ENCODE peak calls at places on chromosomes 4 and X, in six cellular contexts. B is CD8-positive, alpha-beta memory T cell; D is esophagus squamous epithelium; N is Panc1; H is breast epithelium; J is spleen. I is an unnamed sample.

GRCh38 chrX:49308604-49309269 is 5.3 kb downstream of the GAGE10 start:
- DNase-seq in H (no peak), J (peak; percentile 78), B (peak; percentile 26), D (no peak), N (no peak), I (no peak)

GRCh38 chr4:6200922-6201362 is 593 bp upstream of the JAKMIP1 start:
- DNase-seq in J (no peak), B (peak; percentile 28), N (no peak), H (no peak), D (no peak), I (no peak)

GRCh38 chrX:82029571-82030218 is 827.8 kb downstream of the SH3BGRL start:
- DNase-seq in J (no peak), B (no peak), N (no peak), D (no peak), H (no peak), I (no peak)

GRCh38 chr4:181944527-181944926 is 298.7 kb upstream of the TENM3 start:
- DNase-seq in D (no peak), H (no peak), N (no peak), B (no peak), J (no peak), I (no peak)

GRCh38 chrX:10524578-10524977 is 95.8 kb downstream of the MID1 start:
- DNase-seq in N (no peak), B (no peak), D (no peak), J (no peak), H (no peak), I (no peak)

GRCh38 chrX:15493118-15494082 is at the start of gene PIR:
- DNase-seq in N (peak; percentile 8), J (peak; percentile 92), D (no peak), B (peak; percentile 4), H (peak; percentile 71), I (no peak)

GRCh38 chr4:101183658-101184373 is 163.5 kb downstream of the PPP3CA start:
- DNase-seq in B (no peak), D (no peak), H (no peak), N (no peak), J (no peak), I (no peak)

GRCh38 chr4:20075479-20075878 is 176.2 kb upstream of the SLIT2 start:
- DNase-seq in J (no peak), N (no peak), B (no peak), D (no peak), H (no peak), I (no peak)

GRCh38 chr4:19372365-19372764 is 879.3 kb upstream of the SLIT2 start:
- DNase-seq in D (no peak), H (no peak), J (no peak), B (no peak), N (no peak), I (no peak)

GRCh38 chrX:132023117-132023895 is at the start of gene STK26:
- DNase-seq in D (peak; percentile 12), H (peak; percentile 58), N (no peak), B (peak; percentile 73), J (peak; percentile 95), I (no peak)

GRCh38 chr4:157885785-157886184 is 287.0 kb downstream of the GASK1B start:
- DNase-seq in B (no peak), D (no peak), N (no peak), H (no peak), J (no peak), I (no peak)

GRCh38 chr4:159252491-159252890 is 149.6 kb downstream of the RAPGEF2 start:
- DNase-seq in D (no peak), H (no peak), J (no peak), N (no peak), B (no peak), I (no peak)

GRCh38 chr4:4986856-4987255 is 32.4 kb downstream of the CYTL1 start:
- DNase-seq in D (no peak), B (no peak), J (no peak), N (no peak), H (no peak), I (no peak)

GRCh38 chrX:103681443-103681842 is 5.1 kb downstream of the MORF4L2 start:
- DNase-seq in H (no peak), N (no peak), B (no peak), J (no peak), D (no peak), I (no peak)

GRCh38 chrX:18884916-18885315 is 99.0 kb downstream of the PHKA2 start:
- DNase-seq in B (no peak), N (no peak), D (no peak), J (peak; percentile 63), H (no peak), I (no peak)

GRCh38 chr4:15744016-15744415 is 34.1 kb upstream of the CD38 start:
- DNase-seq in J (no peak), H (no peak), D (no peak), B (no peak), N (no peak), I (no peak)

GRCh38 chr4:129532573-129532972 is 436.6 kb downstream of the C4orf33 start:
- DNase-seq in N (no peak), B (no peak), H (no peak), J (no peak), D (no peak), I (no peak)

GRCh38 chrX:39477438-39478120 is 620.2 kb downstream of the BCOR start:
- DNase-seq in J (no peak), N (no peak), H (peak; percentile 24), B (peak; percentile 22), D (no peak), I (peak; percentile 9)

GRCh38 chrX:17464196-17464595 is 89.2 kb downstream of the NHS start:
- DNase-seq in B (no peak), J (no peak), N (no peak), D (no peak), H (no peak), I (no peak)

GRCh38 chr4:88352062-88352461 is 26.6 kb upstream of the HERC6 start:
- DNase-seq in D (no peak), N (no peak), B (no peak), H (no peak), J (no peak), I (no peak)

GRCh38 chrX:119687661-119688413 is 5.1 kb downstream of the SEPTIN6 start:
- DNase-seq in H (no peak), N (no peak), J (no peak), D (no peak), B (peak; percentile 54), I (no peak)

GRCh38 chrX:119686087-119686639 is 6.8 kb downstream of the SEPTIN6 start:
- DNase-seq in D (no peak), N (no peak), H (no peak), J (peak; percentile 79), B (peak; percentile 50), I (no peak)

GRCh38 chrX:119682019-119682989 is 10.7 kb downstream of the SEPTIN6 start:
- DNase-seq in D (no peak), B (peak; percentile 72), H (no peak), J (no peak), N (no peak), I (no peak)

GRCh38 chrX:119685225-119686066 is 7.5 kb downstream of the SEPTIN6 start:
- DNase-seq in B (peak; percentile 65), D (no peak), N (no peak), H (peak; percentile 27), J (no peak), I (no peak)

DNA sequence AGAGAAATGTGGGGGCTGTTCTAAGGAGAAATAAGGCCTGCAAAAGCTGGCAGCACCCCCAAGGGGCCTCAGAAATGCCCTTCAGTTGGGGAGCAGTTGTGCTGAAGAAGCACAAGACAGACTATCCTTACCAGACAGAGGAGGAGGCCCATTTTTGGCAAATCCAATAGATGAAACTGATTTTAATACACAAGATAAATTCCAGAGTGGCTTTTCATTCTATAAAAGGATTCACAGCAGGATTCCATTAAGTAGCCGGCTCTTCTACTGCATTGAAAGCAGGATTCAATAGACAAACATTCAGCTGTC is 8.1 kb downstream of the SEPTIN6 start:
- DNase-seq in B (no peak), H (no peak), N (no peak), J (no peak), D (no peak), I (no peak)
- H3K4me1 ChIP-seq in B (peaks cover 82% of the 10 kb centered on the region), H (no peaks in the 10 kb centered on the region), N (peaks cover 28% of the 10 kb centered on the region), J (peaks cover 96% of the 10 kb centered on the region), D (peaks cover 34% of the 10 kb centered on the region), I (peaks cover 1% of the 10 kb centered on the region)

GRCh38 chr4:73947239-73947985 is 34.4 kb downstream of the PF4 start:
- DNase-seq in D (no peak), H (no peak), N (no peak), B (no peak), J (no peak), I (no peak)

GRCh38 chr4:73945140-73945539 is 36.7 kb downstream of the PF4 start:
- DNase-seq in N (no peak), H (no peak), B (no peak), D (no peak), J (no peak), I (no peak)

GRCh38 chr4:73944061-73944875 is 37.6 kb downstream of the PF4 start:
- DNase-seq in B (no peak), D (no peak), J (peak; percentile 73), H (peak; percentile 17), N (no peak), I (no peak)

GRCh38 chr4:73943555-73943954 is 38.3 kb downstream of the PF4 start:
- DNase-seq in D (no peak), H (no peak), B (no peak), J (no peak), N (no peak), I (no peak)

GRCh38 chr4:73945674-73946449 is 36.0 kb downstream of the PF4 start:
- DNase-seq in B (no peak), N (no peak), D (no peak), H (no peak), J (no peak), I (no peak)
- H3K27me3 ChIP-seq in B (no peaks in the 10 kb centered on the region), N (peaks cover 3% of the 10 kb centered on the region), D (peaks cover 7% of the 10 kb centered on the region), H (no peaks in the 10 kb centered on the region), J (peaks cover 34% of the 10 kb centered on the region), I (peaks cover 55% of the 10 kb centered on the region)

GRCh38 chr4:81194286-81194685 is 20.7 kb downstream of the PRKG2 start:
- DNase-seq in N (no peak), J (no peak), D (no peak), H (no peak), B (no peak), I (no peak)

GRCh38 chr4:81198609-81199008 is 16.4 kb downstream of the PRKG2 start:
- DNase-seq in H (no peak), J (no peak), B (no peak), D (no peak), N (no peak), I (no peak)

GRCh38 chr4:81195475-81195874 is 19.5 kb downstream of the PRKG2 start:
- DNase-seq in D (no peak), H (no peak), B (no peak), N (no peak), J (no peak), I (no peak)

GRCh38 chr4:81198151-81198550 is 16.9 kb downstream of the PRKG2 start:
- DNase-seq in D (no peak), H (no peak), B (no peak), N (no peak), J (no peak), I (no peak)

GRCh38 chr4:81196126-81196650 is 18.8 kb downstream of the PRKG2 start:
- DNase-seq in N (no peak), B (no peak), J (no peak), D (no peak), H (no peak), I (no peak)
- H3K4me1 ChIP-seq in N (no peaks in the 10 kb centered on the region), B (no peaks in the 10 kb centered on the region), J (no peaks in the 10 kb centered on the region), D (no peaks in the 10 kb centered on the region), H (no peaks in the 10 kb centered on the region), I (no peaks in the 10 kb centered on the region)

DNA sequence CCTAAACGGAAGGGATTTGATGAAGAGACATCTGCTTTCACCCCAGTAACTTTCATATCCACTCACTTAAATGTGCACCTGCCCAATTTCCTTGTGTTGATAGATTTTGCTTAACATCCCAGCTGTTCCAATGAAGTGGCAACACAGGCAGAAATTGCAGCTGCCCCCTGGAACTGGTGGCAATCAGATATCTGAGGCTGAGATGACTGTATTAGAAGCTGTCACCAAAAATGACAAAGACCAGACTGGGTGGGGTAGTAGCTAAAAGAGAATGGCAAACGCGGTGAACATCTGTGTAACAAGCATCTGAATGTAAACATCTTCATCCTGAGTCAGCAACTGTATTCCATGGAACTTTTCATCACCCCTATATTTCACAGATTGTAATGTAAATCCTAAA is 17.1 kb downstream of the GABRA2 start:
- DNase-seq in H (no peak), J (no peak), D (no peak), B (no peak), N (no peak), I (no peak)
- H3K27me3 ChIP-seq in H (no peaks in the 10 kb centered on the region), J (no peaks in the 10 kb centered on the region), D (no peaks in the 10 kb centered on the region), B (no peaks in the 10 kb centered on the region), N (no peaks in the 10 kb centered on the region), I (no peaks in the 10 kb centered on the region)

I was measured in iPS DF 6.9.